ENCODE peak calls at places on chromosomes 16 and 17, in four cellular contexts. P is iris pigment epithelial cell, L is amygdala, J is NCI-H510A. Q is an unnamed sample.

GRCh38 chr16:82368041-82368440 is 198.0 kb upstream of the MPHOSPH6 start:
- DNase-seq in P (peak; percentile 45), L (peak; percentile 52), J (no peak), Q (no peak)

GRCh38 chr16:17529982-17530760 is 59.4 kb upstream of the XYLT1 start:
- DNase-seq in P (no peak), L (no peak), J (no peak), Q (no peak)

GRCh38 chr17:79255926-79256325 is 181.3 kb downstream of the ENGASE start:
- DNase-seq in P (no peak), L (no peak), J (no peak), Q (no peak)

GRCh38 chr16:66028505-66029216 is 337.8 kb upstream of the CDH5 start:
- DNase-seq in P (peak; percentile 71), L (no peak), J (no peak), Q (no peak)

GRCh38 chr17:45228985-45229517 is 7.4 kb downstream of the FMNL1 start:
- DNase-seq in P (peak; percentile 93), L (peak; percentile 48), J (no peak), Q (no peak)

GRCh38 chr16:12458591-12459400 is 344.9 kb downstream of the CPPED1 start:
- DNase-seq in P (peak; percentile 18), L (no peak), J (no peak), Q (no peak)

GRCh38 chr17:8324913-8325312 is 14.7 kb upstream of the ODF4 start:
- DNase-seq in P (no peak), L (no peak), J (no peak), Q (no peak)

GRCh38 chr16:85781156-85781555 is 18.2 kb downstream of the EMC8 start:
- DNase-seq in P (no peak), L (no peak), J (no peak), Q (no peak)

GRCh38 chr16:85768225-85768624 is 17.3 kb upstream of the C16orf74 start:
- DNase-seq in P (no peak), L (no peak), J (no peak), Q (no peak)

GRCh38 chr16:24748242-24748641 is 18.8 kb downstream of the TNRC6A start:
- DNase-seq in P (peak; percentile 97), L (peak; percentile 49), J (no peak), Q (no peak)

GRCh38 chr16:77297996-77298637 is 98.9 kb downstream of the SYCE1L start:
- DNase-seq in P (peak; percentile 59), L (no peak), J (no peak), Q (no peak)

GRCh38 chr16:70250748-70251650 is 741 bp downstream of the EXOSC6 start:
- DNase-seq in P (peak; percentile 69), L (no peak), J (no peak), Q (no peak)

GRCh38 chr17:40452074-40452787 is 9.0 kb downstream of the IGFBP4 start:
- DNase-seq in P (peak; percentile 95), L (no peak), J (no peak), Q (no peak)

GRCh38 chr16:87465306-87465705 is 27.5 kb downstream of the ZCCHC14 start:
- DNase-seq in P (peak; percentile 89), L (peak; percentile 12), J (no peak), Q (no peak)

GRCh38 chr17:12395733-12396354 is 269.8 kb upstream of the MYOCD start:
- DNase-seq in P (peak; percentile 52), L (no peak), J (no peak), Q (no peak)

GRCh38 chr17:78537217-78537860 is 39.9 kb downstream of the DNAH17 start:
- DNase-seq in P (no peak), L (no peak), J (no peak), Q (peak; percentile 66)

GRCh38 chr16:1299868-1300203 is 9.6 kb upstream of the UBE2I start:
- DNase-seq in P (no peak), L (no peak), J (no peak), Q (no peak)

GRCh38 chr17:40922239-40922638 is 15.2 kb downstream of the KRT23 start:
- DNase-seq in P (peak; percentile 90), L (peak; percentile 55), J (no peak), Q (no peak)

GRCh38 chr16:14289692-14290340 is 218.7 kb downstream of the MRTFB start:
- DNase-seq in P (no peak), L (no peak), J (peak; percentile 12), Q (no peak)

GRCh38 chr17:19411641-19412040 is 609 bp downstream of the RNF112 start:
- DNase-seq in P (no peak), L (no peak), J (no peak), Q (no peak)

GRCh38 chr16:56332464-56333079 is 92.8 kb downstream of the AMFR start:
- DNase-seq in P (peak; percentile 54), L (peak; percentile 63), J (no peak), Q (no peak)

GRCh38 chr16:89335803-89336485 is 118.4 kb downstream of the ZNF778 start:
- DNase-seq in P (no peak), L (no peak), J (no peak), Q (no peak)

GRCh38 chr17:39244016-39244599 is 18.4 kb upstream of the STAC2 start:
- DNase-seq in P (no peak), L (no peak), J (no peak), Q (no peak)